ENCODE peak calls at places on chromosomes 5 and 9, in seven cellular contexts. H is stomach, K is GM12892, M is sigmoid colon, L is HL-60, I is suprapubic skin, U is HCT116. F is an unnamed sample.

GRCh38 chr5:6728011-6728794 is 15.0 kb downstream of the TENT4A start:
- DNase-seq in M (no peak), I (no peak), U (no peak), K (peak; percentile 68), L (no peak), H (no peak), F (peak; percentile 56)

GRCh38 chr9:92291577-92291976 is 1.9 kb downstream of the IARS1 start:
- DNase-seq in U (no peak), K (no peak), M (no peak), H (no peak), L (no peak), I (no peak), F (no peak)

GRCh38 chr5:175700991-175701390 is 43.1 kb downstream of the HRH2 start:
- DNase-seq in H (no peak), U (peak; percentile 13), I (peak; percentile 14), L (no peak), M (no peak), K (no peak), F (no peak)

GRCh38 chr9:136712690-136713554 is 550 bp downstream of the DIPK1B start:
- DNase-seq in K (no peak), U (no peak), M (no peak), I (no peak), H (no peak), L (no peak), F (no peak)

GRCh38 chr5:110401881-110402280 is 324.6 kb downstream of the TMEM232 start:
- DNase-seq in K (no peak), H (no peak), M (no peak), U (no peak), I (no peak), L (no peak), F (no peak)

GRCh38 chr5:112957970-112958773 is 18.4 kb upstream of the DCP2 start:
- DNase-seq in H (peak; percentile 81), M (peak; percentile 77), K (no peak), I (peak; percentile 83), L (no peak), U (peak; percentile 51), F (no peak)

GRCh38 chr5:40106847-40107246 is 572.9 kb upstream of the PTGER4 start:
- DNase-seq in M (no peak), K (no peak), H (no peak), U (no peak), I (no peak), L (no peak), F (no peak)

GRCh38 chr9:94860678-94861588 is 134.4 kb downstream of the AOPEP start:
- DNase-seq in U (no peak), M (no peak), I (no peak), H (peak; percentile 34), K (peak; percentile 65), L (peak; percentile 58), F (peak; percentile 55)

GRCh38 chr9:129631673-129632129 is 5.7 kb downstream of the NTMT1 start:
- DNase-seq in I (no peak), H (peak; percentile 50), U (no peak), L (no peak), M (no peak), K (no peak), F (no peak)

GRCh38 chr5:135020111-135020895 is 13.7 kb downstream of the PITX1 start:
- DNase-seq in M (peak; percentile 24), I (no peak), L (no peak), U (no peak), K (no peak), H (peak; percentile 15), F (no peak)

GRCh38 chr9:100290714-100291113 is 62.0 kb downstream of the TEX10 start:
- DNase-seq in H (no peak), K (no peak), I (no peak), L (no peak), M (no peak), U (no peak), F (no peak)

GRCh38 chr5:149939572-149939971 is 5.0 kb downstream of the PDE6A start:
- DNase-seq in M (no peak), L (no peak), K (no peak), I (no peak), H (no peak), U (no peak), F (no peak)

GRCh38 chr5:118115791-118116190 is 872.6 kb downstream of the DTWD2 start:
- DNase-seq in L (no peak), K (no peak), I (no peak), U (no peak), H (no peak), M (no peak), F (no peak)

GRCh38 chr9:26904671-26905070 is 12.1 kb upstream of the CAAP1 start:
- DNase-seq in M (no peak), U (no peak), I (no peak), K (no peak), H (no peak), L (no peak), F (no peak)

GRCh38 chr9:72173080-72173479 is 23.8 kb downstream of the GDA start:
- DNase-seq in L (peak; percentile 45), H (no peak), U (no peak), K (no peak), M (no peak), I (no peak), F (no peak)

GRCh38 chr9:133135193-133135745 is 14.2 kb upstream of the RALGDS start:
- DNase-seq in L (no peak), K (no peak), H (peak; percentile 87), M (peak; percentile 83), I (peak; percentile 93), U (peak; percentile 90), F (no peak)
- TF ChIP-seq POLR2AphosphoS5 in L (no peak), K (no peak), H (peak; percentile 55), M (peak; percentile 43), I (no peak), U (peak; percentile 73), F (no peak)

DNA sequence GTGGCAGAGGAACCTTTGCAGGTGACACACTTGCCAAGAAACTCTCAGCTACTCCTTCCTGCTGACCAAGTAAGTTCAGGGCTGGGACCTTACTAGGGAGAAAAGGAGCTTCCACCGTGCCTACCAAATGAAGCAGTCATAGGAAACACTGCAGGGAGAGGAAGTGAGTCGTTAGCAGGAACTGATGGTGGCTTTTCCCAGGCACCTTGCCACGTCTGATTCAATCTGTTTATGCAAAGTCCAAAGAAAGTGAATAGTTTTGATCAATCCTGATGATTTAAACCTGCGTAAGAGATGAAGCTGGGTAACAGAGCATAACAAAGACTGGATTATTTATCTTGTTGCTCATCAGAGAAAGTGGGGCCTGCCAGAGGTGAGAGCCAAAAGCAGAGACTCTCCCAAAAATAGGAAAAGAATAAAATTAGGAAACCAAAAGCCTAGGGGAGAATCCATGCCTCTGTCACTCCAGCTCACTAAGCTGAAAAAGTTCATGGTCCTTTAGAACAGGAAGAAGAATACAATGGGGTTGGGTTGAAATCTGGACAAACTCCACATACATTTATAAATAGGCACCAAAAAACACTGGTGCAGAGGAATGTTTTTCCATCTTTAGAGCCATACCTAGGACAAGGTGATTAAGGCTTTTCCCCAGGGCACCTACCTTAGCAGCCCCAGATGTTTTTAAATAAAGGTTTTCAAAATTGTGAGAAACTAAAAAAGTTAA is 9.3 kb upstream of the PFDN1 start:
- DNase-seq in K (no peak), M (peak; percentile 74), H (peak; percentile 54), I (no peak), U (no peak), L (peak; percentile 30), F (no peak)
- TF ChIP-seq POLR2AphosphoS5 in K (no peak), M (peak; percentile 29), H (no peak), I (no peak), U (no peak), L (no peak), F (no peak)

DNA sequence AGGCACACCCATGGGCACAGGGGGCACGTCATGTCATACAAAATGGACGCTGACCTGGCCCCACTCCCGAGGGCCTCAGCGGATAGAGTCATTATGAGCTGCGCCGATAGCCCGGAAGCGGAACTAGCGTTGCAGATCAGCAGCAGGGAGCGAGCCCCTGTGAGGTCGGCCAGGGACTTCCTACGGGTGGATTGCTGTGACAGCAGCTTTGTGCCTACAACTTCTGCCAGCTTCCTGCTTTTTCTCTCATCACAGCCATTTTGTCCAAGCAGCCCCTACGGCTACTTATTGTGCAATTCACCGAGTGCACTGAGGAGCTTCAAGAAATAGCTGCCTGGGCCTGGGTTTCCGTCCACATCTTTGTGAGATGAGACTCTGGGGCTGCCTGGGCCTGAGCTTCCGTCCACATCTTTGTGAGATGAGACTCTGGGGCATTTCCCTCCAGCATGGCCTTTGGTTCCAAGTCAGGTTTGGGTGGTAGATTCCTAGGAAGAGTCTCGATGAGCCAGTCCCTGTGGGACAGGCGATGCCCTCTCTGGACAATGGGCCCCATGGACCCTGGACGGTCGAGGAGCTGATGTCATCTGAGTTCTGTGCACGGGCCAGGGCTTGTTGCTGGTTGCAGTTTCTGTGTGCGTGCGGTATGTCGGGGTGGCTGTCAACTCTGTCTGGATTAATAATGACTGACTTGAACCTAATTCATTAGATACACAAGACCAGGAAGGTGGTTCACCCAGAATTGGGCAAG is 67.0 kb upstream of the GNE start:
- DNase-seq in K (no peak), H (no peak), I (peak; percentile 71), U (no peak), L (no peak), M (peak; percentile 70), F (no peak)
- TF ChIP-seq POLR2AphosphoS5 in K (no peak), H (no peak), I (no peak), U (no peak), L (no peak), M (no peak), F (no peak)

GRCh38 chr5:139796061-139796806 is 626 bp downstream of the PSD2 start:
- DNase-seq in U (no peak), H (no peak), K (no peak), I (no peak), L (no peak), M (no peak), F (no peak)

GRCh38 chr5:139794067-139794846 is 1.4 kb upstream of the PSD2 start:
- DNase-seq in H (no peak), K (no peak), L (no peak), U (no peak), M (no peak), I (no peak), F (no peak)

GRCh38 chr5:139797335-139797734 is 1.7 kb downstream of the PSD2 start:
- DNase-seq in I (no peak), H (no peak), U (no peak), K (no peak), L (no peak), M (no peak), F (no peak)

GRCh38 chr5:139797856-139798510 is 2.4 kb downstream of the PSD2 start:
- DNase-seq in M (no peak), L (no peak), U (no peak), K (no peak), H (no peak), I (no peak), F (no peak)

DNA sequence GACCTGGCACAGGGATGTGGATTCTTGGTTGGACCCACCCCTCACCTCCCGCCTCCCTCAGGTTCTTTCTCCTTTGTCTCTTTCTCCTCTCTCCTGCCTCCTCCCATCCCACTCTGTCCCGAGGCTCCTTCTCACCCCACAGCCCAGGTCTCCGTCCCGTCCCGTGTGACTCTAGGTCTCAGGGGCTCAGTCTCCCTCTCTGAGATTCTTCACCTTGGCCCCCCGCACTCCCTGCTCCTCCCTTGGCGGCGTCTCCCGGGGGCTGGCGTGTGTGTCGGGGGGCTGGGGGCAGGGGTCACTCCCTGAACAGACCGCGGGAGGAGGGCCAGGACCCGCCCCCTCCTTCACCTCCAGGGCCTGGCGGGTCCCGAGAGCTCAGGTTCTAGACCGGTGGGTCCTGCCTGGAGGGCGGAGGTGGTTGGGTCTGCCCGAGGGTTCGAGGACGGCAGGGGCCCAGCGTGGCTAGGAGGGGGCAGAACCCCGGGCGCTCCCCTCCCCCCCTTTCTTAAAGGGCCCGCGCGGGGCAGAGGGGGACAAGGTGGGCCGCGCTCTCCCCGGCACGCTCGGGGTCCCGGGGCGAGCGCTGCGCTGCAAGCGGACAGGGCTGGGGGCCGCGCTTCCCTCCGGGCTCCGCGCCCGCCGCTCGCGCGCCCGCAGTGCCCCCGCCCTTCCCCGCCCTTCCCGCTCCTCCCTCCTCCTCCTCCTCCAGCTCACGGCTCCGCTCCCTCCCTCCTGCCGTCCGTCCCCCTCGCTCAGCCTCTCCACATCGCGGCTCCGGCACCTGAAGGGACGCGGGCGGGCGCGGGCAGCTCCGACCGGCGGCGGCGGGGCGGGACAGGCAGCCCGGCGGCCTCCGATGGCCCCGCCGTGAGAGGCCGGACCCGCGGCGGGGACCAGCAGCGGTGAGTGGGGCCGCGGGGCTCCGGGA is at the start of gene PSD2:
- DNase-seq in K (no peak), L (no peak), M (peak; percentile 71), U (no peak), I (no peak), H (peak; percentile 39), F (peak; percentile 53)
- TF ChIP-seq POLR2AphosphoS5 in K (no peak), L (no peak), M (no peak), U (no peak), I (no peak), H (no peak), F (no peak)

F was measured in GM12891.